ENCODE peak calls at places on chromosomes 2 and 18, in four cellular contexts. J is Panc1, N is endodermal cell, C is MM.1S. G is an unnamed sample. For H3K27me3, the result is how much of the 10 kb centered on the place peaks cover.

GRCh38 chr18:46010050-46010449 is 42.9 kb upstream of the EPG5 start:
- DNase-seq in J (no peak), N (no peak), C (no peak), G (no peak)

GRCh38 chr2:15031745-15032240 is 399.3 kb downstream of the LRATD1 start:
- DNase-seq in J (no peak), N (peak), C (no peak), G (no peak)

GRCh38 chr2:146004470-146004869 is 1484.6 kb upstream of the ZEB2 start:
- DNase-seq in J (no peak), N (no peak), C (no peak), G (no peak)

GRCh38 chr2:189819297-189819704 is 35.1 kb downstream of the PMS1 start:
- DNase-seq in J (no peak), N (no peak), C (no peak), G (no peak)

GRCh38 chr18:63261029-63261428 is 58.5 kb downstream of the BCL2 start:
- DNase-seq in J (no peak), N (no peak), C (no peak), G (no peak)

GRCh38 chr2:10204326-10205200 is 82.0 kb downstream of the RRM2 start:
- DNase-seq in J (no peak), N (no peak), C (no peak), G (no peak)

GRCh38 chr2:579351-579886 is 97.8 kb downstream of the TMEM18 start:
- DNase-seq in J (no peak), N (peak), C (no peak), G (no peak)

GRCh38 chr2:48504647-48505327 is 25.2 kb upstream of the STON1 start:
- DNase-seq in J (no peak), N (no peak), C (no peak), G (no peak)

GRCh38 chr2:71815701-71816100 is 332.0 kb downstream of the CYP26B1 start:
- DNase-seq in J (no peak), N (no peak), C (no peak), G (no peak)

GRCh38 chr2:108446703-108447102 is 2.3 kb upstream of the GCC2 start:
- DNase-seq in J (no peak), N (no peak), C (no peak), G (no peak)

GRCh38 chr2:240431663-240432424 is 3.6 kb upstream of the GPC1 start:
- DNase-seq in J (no peak), N (peak), C (no peak), G (no peak)

GRCh38 chr2:160630801-160631590 is 137.4 kb upstream of the RBMS1 start:
- DNase-seq in J (no peak), N (no peak), C (no peak), G (no peak)

GRCh38 chr2:127165539-127165935 is 54.6 kb downstream of the CYP27C1 start:
- DNase-seq in J (no peak), N (peak), C (peak), G (no peak)

GRCh38 chr2:16525265-16525887 is 140.3 kb downstream of the CYRIA start:
- DNase-seq in J (no peak), N (peak), C (peak), G (no peak)

GRCh38 chr18:36737321-36737720 is 91.5 kb downstream of the TPGS2 start:
- DNase-seq in J (no peak), N (no peak), C (no peak), G (no peak)

GRCh38 chr2:177242136-177242987 is 22.2 kb downstream of the NFE2L2 start:
- DNase-seq in J (peak), N (no peak), C (no peak), G (no peak)

GRCh38 chr2:211416373-211416772 is 860.0 kb downstream of the CPS1 start:
- DNase-seq in J (no peak), N (no peak), C (no peak), G (no peak)

GRCh38 chr2:39119732-39120520 is 925 bp downstream of the SOS1 start:
- DNase-seq in J (no peak), N (peak), C (peak), G (peak)

GRCh38 chr2:145957929-145958328 is 1438.0 kb upstream of the ZEB2 start:
- DNase-seq in J (no peak), N (no peak), C (peak), G (no peak)

GRCh38 chr2:5123597-5124196 is 568.5 kb upstream of the SOX11 start:
- DNase-seq in J (no peak), N (no peak), C (no peak), G (no peak)

GRCh38 chr18:50192903-50193795 is 1.8 kb downstream of the MYO5B start:
- DNase-seq in J (no peak), N (peak), C (no peak), G (no peak)

GRCh38 chr2:45962522-45962921 is 311.0 kb downstream of the PRKCE start:
- DNase-seq in J (no peak), N (no peak), C (no peak), G (no peak)

GRCh38 chr2:203774760-203775159 is 68.3 kb downstream of the CD28 start:
- DNase-seq in J (no peak), N (no peak), C (no peak), G (no peak)

GRCh38 chr18:13003466-13003896 is 12.3 kb downstream of the CEP192 start:
- DNase-seq in J (no peak), N (peak), C (peak), G (no peak)

GRCh38 chr2:53631313-53632125 is 136.1 kb upstream of the CHAC2 start:
- DNase-seq in J (no peak), N (no peak), C (peak), G (no peak)

DNA sequence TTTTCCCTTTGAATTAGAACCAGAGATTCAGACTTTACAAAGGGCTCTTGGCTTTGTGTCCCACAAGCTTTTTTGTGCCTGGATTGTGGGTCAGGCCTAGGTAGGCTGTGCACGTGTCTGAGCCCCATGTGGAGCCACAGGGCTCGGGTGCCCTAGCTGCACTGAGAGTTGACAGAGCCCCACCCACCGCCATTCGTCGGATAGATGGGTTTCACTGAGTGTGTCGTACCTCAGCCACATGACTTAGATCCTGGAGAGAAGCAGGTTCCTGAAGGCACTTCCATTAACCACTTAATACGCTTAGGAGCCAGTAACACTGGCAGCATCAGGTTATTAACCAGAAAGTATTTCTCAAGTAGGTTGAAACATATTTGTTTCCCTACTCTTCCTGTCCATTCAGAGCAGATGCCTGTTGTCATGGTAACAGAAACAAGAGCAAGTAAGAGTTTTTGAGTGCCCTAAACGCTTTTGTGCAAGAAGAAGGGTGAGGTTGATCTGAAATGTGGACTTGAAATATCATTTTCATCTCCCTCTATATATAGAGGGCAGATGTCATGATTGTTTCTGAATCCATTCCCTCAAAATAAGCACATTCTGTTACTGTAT is 29.9 kb downstream of the ADCYAP1 start:
- DNase-seq in J (no peak), N (no peak), C (no peak), G (no peak)
- H3K27me3 ChIP-seq in J (under half), N (under half), C (under half), G (under half)

DNA sequence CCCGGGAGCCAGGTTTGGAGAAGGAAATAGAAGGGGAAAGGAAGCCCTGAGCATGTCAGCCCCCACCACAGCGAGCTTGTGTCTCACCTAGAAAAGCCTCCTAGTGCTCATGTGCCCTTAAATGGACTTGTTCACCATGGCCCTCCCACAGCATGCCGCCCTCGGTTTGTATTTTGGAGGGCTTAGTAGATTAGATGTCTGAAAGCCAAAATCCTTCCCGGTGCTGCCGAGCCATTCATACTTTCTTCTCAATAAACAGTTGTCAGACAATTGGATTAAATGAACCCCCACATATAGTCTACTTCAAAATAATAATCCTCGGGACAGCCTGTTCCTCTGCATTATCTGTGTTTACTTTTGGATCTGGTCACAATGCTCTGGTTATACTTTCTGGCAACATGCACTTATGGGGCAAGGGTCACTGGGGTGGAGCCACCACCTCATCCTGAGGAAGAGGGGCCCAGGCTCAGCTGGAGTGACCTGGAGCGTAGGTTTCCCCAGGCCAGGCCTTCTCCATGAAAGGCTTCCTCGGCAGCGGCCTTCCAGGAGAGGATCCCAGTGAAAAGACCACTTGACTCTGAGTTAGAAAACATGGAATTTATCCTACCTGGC is 237.3 kb downstream of the SETBP1 start:
- DNase-seq in J (no peak), N (no peak), C (no peak), G (no peak)
- H3K4me3 ChIP-seq in J (no peak), N (no peak), C (no peak), G (no peak)

GRCh38 chr18:75137346-75137877 is 71.5 kb downstream of the PTGR3 start:
- DNase-seq in J (no peak), N (no peak), C (no peak), G (no peak)
- H3K27me3 ChIP-seq in J (under half), N (under half), C (under half), G (under half)

DNA sequence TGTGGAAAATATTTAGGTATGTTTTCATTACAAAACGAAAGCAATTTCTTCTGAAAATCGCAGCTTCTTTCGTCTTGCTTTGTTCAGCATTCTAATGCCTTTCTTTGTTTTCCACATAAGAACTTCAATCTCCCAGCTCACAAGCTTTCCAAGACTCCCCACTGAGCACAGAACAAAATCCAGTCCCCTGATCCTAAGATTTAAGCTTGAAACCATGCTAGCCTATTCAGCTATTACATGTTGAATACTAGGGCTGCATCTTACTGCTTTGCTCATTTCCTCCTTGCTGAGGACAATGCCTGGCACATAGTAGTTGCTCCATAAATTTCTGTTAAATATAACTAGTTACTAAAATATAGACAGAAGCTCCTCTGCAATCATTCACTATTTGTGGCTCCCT is 160.6 kb downstream of the GALNT3 start:
- DNase-seq in J (no peak), N (no peak), C (no peak), G (no peak)
- H3K4me3 ChIP-seq in J (no peak), N (no peak), C (no peak), G (no peak)

GRCh38 chr2:26642437-26642836 is 1.3 kb upstream of the CIB4 start:
- DNase-seq in J (no peak), N (peak), C (no peak), G (no peak)
- H3K27me3 ChIP-seq in J (under half), N (under half), C (half or more), G (under half)

DNA sequence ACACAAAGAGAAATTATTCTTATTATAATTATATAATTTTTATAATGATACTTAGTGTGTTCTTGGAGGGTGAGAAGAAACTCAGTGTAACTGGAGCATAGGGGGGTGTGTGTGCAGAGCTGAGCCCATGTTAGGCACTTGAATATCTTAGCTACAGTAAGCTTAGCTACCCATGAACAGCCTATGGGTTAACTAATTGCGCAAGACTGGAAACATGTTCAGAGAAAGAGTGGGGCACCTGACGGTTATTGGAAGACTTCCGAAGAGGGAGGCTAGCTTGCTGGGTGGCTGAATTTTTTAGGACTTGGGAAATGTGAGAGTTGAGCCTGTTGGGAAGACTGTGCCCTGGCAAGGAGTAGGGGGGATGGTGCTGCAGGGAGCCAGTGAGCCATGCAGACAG is 229.2 kb downstream of the SLC4A3 start:
- DNase-seq in J (no peak), N (no peak), C (no peak), G (no peak)
- H3K4me3 ChIP-seq in J (no peak), N (no peak), C (no peak), G (no peak)

G was measured in naive thymus-derived CD4-positive, alpha-beta T cell.